ENCODE peak calls at places on chromosomes 4 and X, in seven cellular contexts. One of them, this sample, is unnamed.
A peak's percentile ranks its signal among the peaks of the same experiment; 100 is the strongest.

GRCh38 chr4:101027721-101028120 is 319.6 kb downstream of the PPP3CA start:
- DNase-seq in DMS79 treated with DMSO at 0.1 percent for 48 hours: no peak
- DNase-seq in CD4-positive, CD25-positive, alpha-beta regulatory T cell: no peak
- DNase-seq in pancreas: no peak
- DNase-seq in nucleus accumbens: no peak
- DNase-seq in sciatic nerve: no peak
- DNase-seq in lung: no peak
- DNase-seq in this sample: no peak

GRCh38 chr4:100519205-100519604 is 1.4 kb upstream of the EMCN start:
- DNase-seq in DMS79 treated with DMSO at 0.1 percent for 48 hours: no peak
- DNase-seq in CD4-positive, CD25-positive, alpha-beta regulatory T cell: no peak
- DNase-seq in pancreas: no peak
- DNase-seq in nucleus accumbens: no peak
- DNase-seq in sciatic nerve: no peak
- DNase-seq in lung: no peak
- DNase-seq in this sample: no peak

GRCh38 chr4:49032440-49033161 is 46.5 kb downstream of the CWH43 start:
- DNase-seq in DMS79 treated with DMSO at 0.1 percent for 48 hours: no peak
- DNase-seq in CD4-positive, CD25-positive, alpha-beta regulatory T cell: no peak
- DNase-seq in pancreas: no peak
- DNase-seq in nucleus accumbens: peak; percentile 3
- DNase-seq in sciatic nerve: no peak
- DNase-seq in lung: no peak
- DNase-seq in this sample: no peak

GRCh38 chrX:1138476-1138875 is 74.0 kb downstream of the CRLF2 start:
- DNase-seq in DMS79 treated with DMSO at 0.1 percent for 48 hours: no peak
- DNase-seq in CD4-positive, CD25-positive, alpha-beta regulatory T cell: no peak
- DNase-seq in pancreas: no peak
- DNase-seq in nucleus accumbens: no peak
- DNase-seq in sciatic nerve: no peak
- DNase-seq in lung: no peak
- DNase-seq in this sample: peak; percentile 18

GRCh38 chrX:77668391-77669237 is 117.4 kb downstream of the ATRX start:
- DNase-seq in DMS79 treated with DMSO at 0.1 percent for 48 hours: no peak
- DNase-seq in CD4-positive, CD25-positive, alpha-beta regulatory T cell: no peak
- DNase-seq in pancreas: no peak
- DNase-seq in nucleus accumbens: no peak
- DNase-seq in sciatic nerve: no peak
- DNase-seq in lung: no peak
- DNase-seq in this sample: no peak

GRCh38 chr4:5157721-5158390 is 106.6 kb downstream of the STK32B start:
- DNase-seq in DMS79 treated with DMSO at 0.1 percent for 48 hours: no peak
- DNase-seq in CD4-positive, CD25-positive, alpha-beta regulatory T cell: no peak
- DNase-seq in pancreas: no peak
- DNase-seq in nucleus accumbens: no peak
- DNase-seq in sciatic nerve: no peak
- DNase-seq in lung: peak; percentile 16
- DNase-seq in this sample: no peak

GRCh38 chr4:1770791-1771231 is 22.3 kb upstream of the FGFR3 start:
- DNase-seq in DMS79 treated with DMSO at 0.1 percent for 48 hours: no peak
- DNase-seq in CD4-positive, CD25-positive, alpha-beta regulatory T cell: no peak
- DNase-seq in pancreas: no peak
- DNase-seq in nucleus accumbens: no peak
- DNase-seq in sciatic nerve: no peak
- DNase-seq in lung: no peak
- DNase-seq in this sample: no peak

GRCh38 chr4:163350672-163351071 is 7.0 kb downstream of the NPY5R start:
- DNase-seq in DMS79 treated with DMSO at 0.1 percent for 48 hours: no peak
- DNase-seq in CD4-positive, CD25-positive, alpha-beta regulatory T cell: no peak
- DNase-seq in pancreas: no peak
- DNase-seq in nucleus accumbens: no peak
- DNase-seq in sciatic nerve: no peak
- DNase-seq in lung: no peak
- DNase-seq in this sample: no peak

GRCh38 chr4:5885733-5886132 is 7.2 kb downstream of the CRMP1 start:
- DNase-seq in DMS79 treated with DMSO at 0.1 percent for 48 hours: peak; percentile 41
- DNase-seq in CD4-positive, CD25-positive, alpha-beta regulatory T cell: no peak
- DNase-seq in pancreas: no peak
- DNase-seq in nucleus accumbens: no peak
- DNase-seq in sciatic nerve: no peak
- DNase-seq in lung: no peak
- DNase-seq in this sample: no peak

GRCh38 chrX:53440631-53441517 is 6.7 kb upstream of the HSD17B10 start:
- DNase-seq in DMS79 treated with DMSO at 0.1 percent for 48 hours: peak; percentile 29
- DNase-seq in CD4-positive, CD25-positive, alpha-beta regulatory T cell: no peak
- DNase-seq in pancreas: peak; percentile 67
- DNase-seq in nucleus accumbens: peak; percentile 9
- DNase-seq in sciatic nerve: peak; percentile 80
- DNase-seq in lung: peak; percentile 70
- DNase-seq in this sample: peak; percentile 63

GRCh38 chr4:26779674-26780073 is 81.0 kb upstream of the STIM2 start:
- DNase-seq in DMS79 treated with DMSO at 0.1 percent for 48 hours: no peak
- DNase-seq in CD4-positive, CD25-positive, alpha-beta regulatory T cell: no peak
- DNase-seq in pancreas: no peak
- DNase-seq in nucleus accumbens: no peak
- DNase-seq in sciatic nerve: no peak
- DNase-seq in lung: no peak
- DNase-seq in this sample: peak; percentile 90

GRCh38 chr4:168433576-168433975 is 46.7 kb downstream of the DDX60L start:
- DNase-seq in DMS79 treated with DMSO at 0.1 percent for 48 hours: no peak
- DNase-seq in CD4-positive, CD25-positive, alpha-beta regulatory T cell: no peak
- DNase-seq in pancreas: no peak
- DNase-seq in nucleus accumbens: no peak
- DNase-seq in sciatic nerve: no peak
- DNase-seq in lung: no peak
- DNase-seq in this sample: no peak

GRCh38 chr4:31084806-31085416 is 364.7 kb downstream of the PCDH7 start:
- DNase-seq in DMS79 treated with DMSO at 0.1 percent for 48 hours: no peak
- DNase-seq in CD4-positive, CD25-positive, alpha-beta regulatory T cell: no peak
- DNase-seq in pancreas: no peak
- DNase-seq in nucleus accumbens: no peak
- DNase-seq in sciatic nerve: no peak
- DNase-seq in lung: no peak
- DNase-seq in this sample: peak; percentile 44

GRCh38 chr4:85755285-85755684 is 280.3 kb downstream of the ARHGAP24 start:
- DNase-seq in DMS79 treated with DMSO at 0.1 percent for 48 hours: no peak
- DNase-seq in CD4-positive, CD25-positive, alpha-beta regulatory T cell: no peak
- DNase-seq in pancreas: no peak
- DNase-seq in nucleus accumbens: no peak
- DNase-seq in sciatic nerve: no peak
- DNase-seq in lung: no peak
- DNase-seq in this sample: no peak

GRCh38 chr4:84852081-84852480 is 114.4 kb downstream of the WDFY3 start:
- DNase-seq in DMS79 treated with DMSO at 0.1 percent for 48 hours: peak; percentile 57
- DNase-seq in CD4-positive, CD25-positive, alpha-beta regulatory T cell: no peak
- DNase-seq in pancreas: no peak
- DNase-seq in nucleus accumbens: no peak
- DNase-seq in sciatic nerve: no peak
- DNase-seq in lung: no peak
- DNase-seq in this sample: no peak

GRCh38 chr4:113760094-113760851 is 1.3 kb downstream of the CAMK2D start:
- DNase-seq in DMS79 treated with DMSO at 0.1 percent for 48 hours: peak; percentile 10
- DNase-seq in CD4-positive, CD25-positive, alpha-beta regulatory T cell: peak; percentile 6
- DNase-seq in pancreas: no peak
- DNase-seq in nucleus accumbens: peak; percentile 54
- DNase-seq in sciatic nerve: no peak
- DNase-seq in lung: peak; percentile 58
- DNase-seq in this sample: no peak

GRCh38 chr4:82499705-82500104 is 62.1 kb downstream of the TMEM150C start:
- DNase-seq in DMS79 treated with DMSO at 0.1 percent for 48 hours: peak; percentile 79
- DNase-seq in CD4-positive, CD25-positive, alpha-beta regulatory T cell: no peak
- DNase-seq in pancreas: no peak
- DNase-seq in nucleus accumbens: no peak
- DNase-seq in sciatic nerve: no peak
- DNase-seq in lung: no peak
- DNase-seq in this sample: no peak

GRCh38 chr4:109978704-109979103 is 66.0 kb downstream of the EGF start:
- DNase-seq in DMS79 treated with DMSO at 0.1 percent for 48 hours: no peak
- DNase-seq in CD4-positive, CD25-positive, alpha-beta regulatory T cell: no peak
- DNase-seq in pancreas: no peak
- DNase-seq in nucleus accumbens: no peak
- DNase-seq in sciatic nerve: no peak
- DNase-seq in lung: no peak
- DNase-seq in this sample: no peak

GRCh38 chrX:136046295-136046894 is 61.2 kb downstream of the SLC9A6 start:
- DNase-seq in DMS79 treated with DMSO at 0.1 percent for 48 hours: no peak
- DNase-seq in CD4-positive, CD25-positive, alpha-beta regulatory T cell: no peak
- DNase-seq in pancreas: no peak
- DNase-seq in nucleus accumbens: no peak
- DNase-seq in sciatic nerve: no peak
- DNase-seq in lung: no peak
- DNase-seq in this sample: no peak

GRCh38 chr4:175071123-175071522 is 153.0 kb downstream of the ADAM29 start:
- DNase-seq in DMS79 treated with DMSO at 0.1 percent for 48 hours: no peak
- DNase-seq in CD4-positive, CD25-positive, alpha-beta regulatory T cell: no peak
- DNase-seq in pancreas: no peak
- DNase-seq in nucleus accumbens: no peak
- DNase-seq in sciatic nerve: no peak
- DNase-seq in lung: no peak
- DNase-seq in this sample: no peak

GRCh38 chr4:128553665-128554515 is 255.6 kb upstream of the JADE1 start:
- DNase-seq in DMS79 treated with DMSO at 0.1 percent for 48 hours: peak; percentile 61
- DNase-seq in CD4-positive, CD25-positive, alpha-beta regulatory T cell: no peak
- DNase-seq in pancreas: no peak
- DNase-seq in nucleus accumbens: no peak
- DNase-seq in sciatic nerve: no peak
- DNase-seq in lung: no peak
- DNase-seq in this sample: no peak

GRCh38 chr4:107721436-107722090 is 1.5 kb upstream of the PAPSS1 start:
- DNase-seq in DMS79 treated with DMSO at 0.1 percent for 48 hours: no peak
- DNase-seq in CD4-positive, CD25-positive, alpha-beta regulatory T cell: peak; percentile 49
- DNase-seq in pancreas: no peak
- DNase-seq in nucleus accumbens: no peak
- DNase-seq in sciatic nerve: no peak
- DNase-seq in lung: no peak
- DNase-seq in this sample: no peak

GRCh38 chrX:103918050-103918449 is 44.4 kb upstream of the TMSB15B start:
- DNase-seq in DMS79 treated with DMSO at 0.1 percent for 48 hours: peak; percentile 66
- DNase-seq in CD4-positive, CD25-positive, alpha-beta regulatory T cell: peak; percentile 19
- DNase-seq in pancreas: peak; percentile 30
- DNase-seq in nucleus accumbens: peak; percentile 15
- DNase-seq in sciatic nerve: peak; percentile 62
- DNase-seq in lung: peak; percentile 38
- DNase-seq in this sample: no peak

GRCh38 chr4:172630289-172630688 is 538.3 kb upstream of the GALNT7 start:
- DNase-seq in DMS79 treated with DMSO at 0.1 percent for 48 hours: no peak
- DNase-seq in CD4-positive, CD25-positive, alpha-beta regulatory T cell: no peak
- DNase-seq in pancreas: no peak
- DNase-seq in nucleus accumbens: no peak
- DNase-seq in sciatic nerve: no peak
- DNase-seq in lung: no peak
- DNase-seq in this sample: no peak

GRCh38 chrX:71282514-71283408 is 674 bp upstream of the NONO start:
- DNase-seq in DMS79 treated with DMSO at 0.1 percent for 48 hours: peak; percentile 99
- DNase-seq in CD4-positive, CD25-positive, alpha-beta regulatory T cell: peak; percentile 37
- DNase-seq in pancreas: no peak
- DNase-seq in nucleus accumbens: no peak
- DNase-seq in sciatic nerve: no peak
- DNase-seq in lung: no peak
- DNase-seq in this sample: no peak

GRCh38 chr4:169460081-169460480 is 152.3 kb downstream of the NEK1 start:
- DNase-seq in DMS79 treated with DMSO at 0.1 percent for 48 hours: no peak
- DNase-seq in CD4-positive, CD25-positive, alpha-beta regulatory T cell: no peak
- DNase-seq in pancreas: no peak
- DNase-seq in nucleus accumbens: no peak
- DNase-seq in sciatic nerve: no peak
- DNase-seq in lung: no peak
- DNase-seq in this sample: no peak

GRCh38 chrX:154334496-154334895 is 38.9 kb downstream of the TKTL1 start:
- DNase-seq in DMS79 treated with DMSO at 0.1 percent for 48 hours: no peak
- DNase-seq in CD4-positive, CD25-positive, alpha-beta regulatory T cell: no peak
- DNase-seq in pancreas: no peak
- DNase-seq in nucleus accumbens: no peak
- DNase-seq in sciatic nerve: no peak
- DNase-seq in lung: no peak
- DNase-seq in this sample: no peak

GRCh38 chr4:133624744-133625143 is 475.6 kb downstream of the PCDH10 start:
- DNase-seq in DMS79 treated with DMSO at 0.1 percent for 48 hours: no peak
- DNase-seq in CD4-positive, CD25-positive, alpha-beta regulatory T cell: no peak
- DNase-seq in pancreas: no peak
- DNase-seq in nucleus accumbens: no peak
- DNase-seq in sciatic nerve: no peak
- DNase-seq in lung: no peak
- DNase-seq in this sample: no peak